ENCODE peak calls at places on chromosomes 7 and 10, in eight cellular contexts. O, D, V, W, Y, X, F and B are unnamed samples.

GRCh38 chr7:55426676-55427075 is 61.5 kb downstream of the LANCL2 start:
- DNase-seq in O (no peak), D (no peak), V (no peak), W (no peak), Y (no peak), X (no peak), F (no peak), B (no peak)

GRCh38 chr7:143415696-143416095 is 7.0 kb upstream of the EPHA1 start:
- DNase-seq in O (no peak), D (no peak), V (no peak), W (no peak), Y (no peak), X (no peak), F (no peak), B (no peak)

GRCh38 chr10:125883198-125883597 is 2.1 kb upstream of the DHX32 start:
- DNase-seq in O (no peak), D (no peak), V (no peak), W (no peak), Y (no peak), X (no peak), F (no peak), B (no peak)

GRCh38 chr7:42982604-42983115 is 50.5 kb downstream of the MRPL32 start:
- DNase-seq in O (no peak), D (no peak), V (no peak), W (no peak), Y (no peak), X (no peak), F (no peak), B (no peak)

GRCh38 chr7:157394246-157395191 is 57.7 kb downstream of the DNAJB6 start:
- DNase-seq in O (no peak), D (peak; percentile 42), V (no peak), W (peak; percentile 73), Y (no peak), X (no peak), F (no peak), B (peak; percentile 68)

GRCh38 chr7:90892213-90892612 is 296.1 kb downstream of the CDK14 start:
- DNase-seq in O (no peak), D (no peak), V (no peak), W (no peak), Y (no peak), X (no peak), F (no peak), B (no peak)

GRCh38 chr10:118584181-118584954 is 11.1 kb downstream of the PRLHR start:
- DNase-seq in O (no peak), D (no peak), V (no peak), W (no peak), Y (no peak), X (no peak), F (no peak), B (peak; percentile 82)

GRCh38 chr7:141014091-141014490 is 661 bp downstream of the MRPS33 start:
- DNase-seq in O (no peak), D (no peak), V (no peak), W (no peak), Y (no peak), X (no peak), F (no peak), B (no peak)

GRCh38 chr7:101599787-101600186 is 29.3 kb downstream of the MYL10 start:
- DNase-seq in O (no peak), D (no peak), V (no peak), W (no peak), Y (no peak), X (no peak), F (no peak), B (no peak)

GRCh38 chr7:94530114-94530513 is 20.5 kb downstream of the CASD1 start:
- DNase-seq in O (no peak), D (no peak), V (no peak), W (no peak), Y (no peak), X (no peak), F (no peak), B (no peak)

GRCh38 chr10:44008270-44008916 is 359.7 kb upstream of the ZNF32 start:
- DNase-seq in O (no peak), D (no peak), V (no peak), W (peak; percentile 57), Y (peak; percentile 38), X (no peak), F (no peak), B (peak; percentile 77)

GRCh38 chr10:110784198-110784597 is 87.5 kb upstream of the PDCD4 start:
- DNase-seq in O (no peak), D (no peak), V (no peak), W (no peak), Y (peak; percentile 48), X (no peak), F (no peak), B (no peak)

GRCh38 chr10:73956476-73957338 is 41.2 kb upstream of the VCL start:
- DNase-seq in O (no peak), D (peak; percentile 61), V (peak; percentile 59), W (no peak), Y (no peak), X (no peak), F (no peak), B (peak; percentile 48)

GRCh38 chr7:22694597-22695207 is 32.3 kb upstream of the IL6 start:
- DNase-seq in O (no peak), D (no peak), V (peak; percentile 43), W (no peak), Y (no peak), X (no peak), F (no peak), B (no peak)

GRCh38 chr7:25496394-25497103 is 268.3 kb upstream of the NPVF start:
- DNase-seq in O (no peak), D (no peak), V (peak; percentile 41), W (no peak), Y (no peak), X (no peak), F (peak; percentile 28), B (no peak)

GRCh38 chr10:29041512-29042150 is 247.2 kb upstream of the LYZL1 start:
- DNase-seq in O (no peak), D (no peak), V (no peak), W (no peak), Y (no peak), X (no peak), F (no peak), B (no peak)

GRCh38 chr10:118911361-118911760 is 118.2 kb upstream of the NANOS1 start:
- DNase-seq in O (no peak), D (no peak), V (no peak), W (no peak), Y (no peak), X (no peak), F (no peak), B (peak; percentile 74)

GRCh38 chr7:120684463-120684862 is 173.5 kb downstream of the TSPAN12 start:
- DNase-seq in O (no peak), D (no peak), V (no peak), W (no peak), Y (no peak), X (no peak), F (no peak), B (no peak)

GRCh38 chr10:15461353-15462108 is 90.4 kb upstream of the FAM171A1 start:
- DNase-seq in O (no peak), D (no peak), V (no peak), W (no peak), Y (no peak), X (no peak), F (no peak), B (peak; percentile 95)

GRCh38 chr10:131577786-131578471 is 266.4 kb upstream of the TCERG1L start:
- DNase-seq in O (no peak), D (peak; percentile 23), V (no peak), W (peak; percentile 80), Y (no peak), X (no peak), F (no peak), B (no peak)

GRCh38 chr10:3588816-3589215 is 196.2 kb downstream of the KLF6 start:
- DNase-seq in O (no peak), D (no peak), V (no peak), W (no peak), Y (no peak), X (no peak), F (no peak), B (no peak)

GRCh38 chr10:103790580-103790979 is 64.8 kb downstream of the SH3PXD2A start:
- DNase-seq in O (no peak), D (no peak), V (no peak), W (no peak), Y (no peak), X (no peak), F (no peak), B (no peak)

GRCh38 chr10:93751832-93752231 is 5.9 kb upstream of the LGI1 start:
- DNase-seq in O (no peak), D (no peak), V (no peak), W (no peak), Y (no peak), X (no peak), F (no peak), B (peak; percentile 34)

GRCh38 chr7:122528879-122529481 is 169.9 kb downstream of the RNF133 start:
- DNase-seq in O (no peak), D (no peak), V (no peak), W (no peak), Y (no peak), X (no peak), F (no peak), B (peak; percentile 27)

GRCh38 chr7:47049234-47049774 is 532.6 kb downstream of the TNS3 start:
- DNase-seq in O (no peak), D (no peak), V (no peak), W (no peak), Y (no peak), X (no peak), F (no peak), B (no peak)

GRCh38 chr10:22344204-22344603 is 1.1 kb upstream of the SPAG6 start:
- DNase-seq in O (no peak), D (no peak), V (no peak), W (no peak), Y (no peak), X (no peak), F (no peak), B (no peak)

GRCh38 chr7:151062399-151063211 is 3.2 kb downstream of the SLC4A2 start:
- DNase-seq in O (no peak), D (no peak), V (no peak), W (peak; percentile 89), Y (peak; percentile 96), X (no peak), F (no peak), B (peak; percentile 66)

GRCh38 chr7:51246258-51247245 is 70.1 kb downstream of the COBL start:
- DNase-seq in O (no peak), D (no peak), V (no peak), W (no peak), Y (no peak), X (no peak), F (peak; percentile 50), B (no peak)

GRCh38 chr10:73644767-73645166 is 3.5 kb upstream of the MYOZ1 start:
- DNase-seq in O (no peak), D (no peak), V (no peak), W (no peak), Y (no peak), X (no peak), F (no peak), B (no peak)

GRCh38 chr7:138813945-138814344 is 15.9 kb upstream of the ATP6V0A4 start:
- DNase-seq in O (no peak), D (no peak), V (peak; percentile 17), W (no peak), Y (no peak), X (no peak), F (no peak), B (no peak)

GRCh38 chr7:38211940-38212339 is 33.9 kb downstream of the STARD3NL start:
- DNase-seq in O (no peak), D (no peak), V (no peak), W (no peak), Y (no peak), X (no peak), F (no peak), B (no peak)

GRCh38 chr7:116367171-116367813 is 132.2 kb upstream of the CAV2 start:
- DNase-seq in O (no peak), D (no peak), V (no peak), W (no peak), Y (no peak), X (no peak), F (no peak), B (no peak)

GRCh38 chr7:158267737-158268435 is 319.7 kb downstream of the PTPRN2 start:
- DNase-seq in O (no peak), D (no peak), V (no peak), W (peak; percentile 36), Y (no peak), X (no peak), F (no peak), B (no peak)

GRCh38 chr7:2508327-2509231 is 11.0 kb upstream of the LFNG start:
- DNase-seq in O (peak; percentile 29), D (peak; percentile 80), V (peak; percentile 86), W (no peak), Y (no peak), X (peak; percentile 63), F (no peak), B (peak; percentile 75)